ENCODE peak calls at places on chromosomes 3 and 15, in six cellular contexts. Y is A549, M is transverse colon, R is HepG2, H is sigmoid colon, V is esophagus muscularis mucosa. A is an unnamed sample.

GRCh38 chr3:169448501-169448900 is 215.0 kb downstream of the MECOM start:
- DNase-seq in Y (no peak), R (no peak), V (no peak), M (no peak), H (no peak), A (no peak)

GRCh38 chr15:69056365-69056764 is 41.9 kb downstream of the NOX5 start:
- DNase-seq in Y (no peak), V (no peak), R (no peak), H (no peak), M (no peak), A (no peak)

GRCh38 chr15:100788731-100789105 is 90.9 kb upstream of the ALDH1A3 start:
- DNase-seq in V (peak; percentile 31), Y (no peak), H (no peak), M (no peak), R (no peak), A (no peak)

GRCh38 chr3:5891721-5892120 is 704.2 kb downstream of the EDEM1 start:
- DNase-seq in V (no peak), M (no peak), R (no peak), H (no peak), Y (no peak), A (no peak)

GRCh38 chr15:41006479-41006878 is 53.2 kb downstream of the CHAC1 start:
- DNase-seq in R (no peak), V (no peak), M (no peak), H (no peak), Y (no peak), A (no peak)

GRCh38 chr3:47781326-47781684 is 388 bp downstream of the SMARCC1 start:
- DNase-seq in Y (peak; percentile 21), M (peak; percentile 70), H (peak; percentile 77), V (no peak), R (no peak), A (peak; percentile 86)

GRCh38 chr3:162391301-162391700 is 894.7 kb downstream of the OTOL1 start:
- DNase-seq in M (no peak), Y (peak; percentile 25), H (no peak), R (no peak), V (no peak), A (no peak)

GRCh38 chr3:138914870-138915502 is 32.0 kb downstream of the FOXL2 start:
- DNase-seq in M (no peak), V (no peak), H (no peak), R (peak; percentile 87), Y (peak; percentile 23), A (no peak)

GRCh38 chr15:73683624-73684536 is at the start of gene CD276:
- DNase-seq in Y (peak; percentile 57), V (no peak), R (peak; percentile 61), M (peak; percentile 73), H (peak; percentile 87), A (peak; percentile 91)

GRCh38 chr15:31403606-31404005 is 77.0 kb downstream of the KLF13 start:
- DNase-seq in V (no peak), M (no peak), H (no peak), R (no peak), Y (no peak), A (no peak)

GRCh38 chr15:57223887-57224286 is 152.4 kb upstream of the CGNL1 start:
- DNase-seq in R (no peak), H (no peak), V (no peak), M (no peak), Y (no peak), A (no peak)

GRCh38 chr15:57220220-57220619 is 156.1 kb upstream of the CGNL1 start:
- DNase-seq in H (no peak), V (no peak), R (no peak), M (no peak), Y (no peak), A (peak; percentile 32)

GRCh38 chr15:57227181-57227580 is 149.1 kb upstream of the CGNL1 start:
- DNase-seq in M (no peak), Y (no peak), R (no peak), V (no peak), H (no peak), A (no peak)

GRCh38 chr15:57224664-57225063 is 151.6 kb upstream of the CGNL1 start:
- DNase-seq in R (no peak), H (no peak), V (no peak), M (no peak), Y (no peak), A (no peak)

GRCh38 chr15:57223345-57223744 is 153.0 kb upstream of the CGNL1 start:
- DNase-seq in R (no peak), V (no peak), H (no peak), Y (no peak), M (no peak), A (no peak)
- TF ChIP-seq EP300 in R (no peak), V (no peak), H (no peak), Y (no peak), M (no peak), A (no peak)

GRCh38 chr3:152769523-152769922 is 65.4 kb upstream of the P2RY1 start:
- DNase-seq in H (no peak), V (no peak), Y (no peak), R (no peak), M (no peak), A (no peak)
- TF ChIP-seq EP300 in H (no peak), V (no peak), Y (no peak), R (no peak), M (no peak), A (no peak)

DNA sequence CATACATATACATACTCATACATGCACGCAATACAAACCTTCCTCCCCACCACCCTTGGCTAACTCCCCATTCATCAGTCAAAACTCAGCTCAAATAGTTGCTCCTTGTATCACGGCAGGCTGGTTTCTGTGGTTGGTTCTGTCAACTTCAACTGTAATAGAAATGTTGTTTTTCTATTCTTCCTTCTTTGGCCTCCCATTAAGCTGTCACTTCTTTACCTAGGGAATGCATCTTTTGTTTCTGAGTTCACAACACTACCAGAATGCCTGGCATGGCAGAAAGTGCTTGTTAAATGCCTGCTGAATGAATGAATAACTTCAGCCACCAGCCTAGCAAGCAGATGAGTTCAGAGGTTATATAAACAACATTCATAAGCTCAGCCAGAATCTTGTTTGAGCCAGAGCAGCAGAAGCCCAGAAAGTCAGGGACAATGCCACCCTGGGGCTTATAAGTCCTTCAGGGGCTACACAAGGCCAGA is 63.1 kb downstream of the B3GALNT1 start:
- DNase-seq in R (peak; percentile 70), Y (no peak), V (no peak), H (no peak), M (no peak), A (no peak)
- TF ChIP-seq EP300 in R (no peak), Y (no peak), V (no peak), H (no peak), M (no peak), A (no peak)

GRCh38 chr3:150546226-150547044 is at the start of the genes EIF2A and SERP1:
- DNase-seq in M (peak; percentile 99), H (peak; percentile 99), Y (peak; percentile 93), V (peak; percentile 99), R (peak; percentile 97), A (peak; percentile 94)
- TF ChIP-seq EP300 in M (no peak), H (no peak), Y (no peak), V (no peak), R (no peak), A (peak; percentile 12)